ENCODE peak calls at places on chromosomes 6 and 20, in nine cellular contexts. One of them, this sample, is unnamed.

GRCh38 chr20:19921349-19921793 is 95.8 kb upstream of the NAA20 start:
- DNase-seq in AG04449: no peak
- DNase-seq in GM23338: peak
- DNase-seq in type B pancreatic cell: no peak
- DNase-seq in ascending aorta: no peak
- DNase-seq in hepatocyte: no peak
- DNase-seq in SK-N-SH: no peak
- DNase-seq in brain microvascular endothelial cell: no peak
- DNase-seq in tibial nerve: no peak
- DNase-seq in this sample: peak

GRCh38 chr6:167134448-167135328 is 11.8 kb downstream of the CCR6 start:
- DNase-seq in brain microvascular endothelial cell: no peak
- DNase-seq in tibial nerve: no peak
- DNase-seq in AG04449: no peak
- DNase-seq in GM23338: no peak
- DNase-seq in ascending aorta: no peak
- DNase-seq in hepatocyte: peak
- DNase-seq in SK-N-SH: no peak
- DNase-seq in type B pancreatic cell: no peak
- DNase-seq in this sample: no peak

GRCh38 chr20:24382775-24383174 is 86.7 kb upstream of the SYNDIG1 start:
- DNase-seq in SK-N-SH: peak
- DNase-seq in ascending aorta: no peak
- DNase-seq in AG04449: no peak
- DNase-seq in brain microvascular endothelial cell: no peak
- DNase-seq in hepatocyte: peak
- DNase-seq in GM23338: no peak
- DNase-seq in tibial nerve: no peak
- DNase-seq in type B pancreatic cell: no peak
- DNase-seq in this sample: peak

GRCh38 chr20:14992961-14993360 is 655.5 kb upstream of the FLRT3 start:
- DNase-seq in type B pancreatic cell: no peak
- DNase-seq in GM23338: no peak
- DNase-seq in brain microvascular endothelial cell: no peak
- DNase-seq in AG04449: no peak
- DNase-seq in SK-N-SH: peak
- DNase-seq in ascending aorta: no peak
- DNase-seq in tibial nerve: no peak
- DNase-seq in hepatocyte: peak
- DNase-seq in this sample: no peak

GRCh38 chr6:14283600-14284235 is 166.1 kb downstream of the CD83 start:
- DNase-seq in ascending aorta: no peak
- DNase-seq in brain microvascular endothelial cell: no peak
- DNase-seq in SK-N-SH: no peak
- DNase-seq in hepatocyte: no peak
- DNase-seq in AG04449: no peak
- DNase-seq in GM23338: peak
- DNase-seq in type B pancreatic cell: no peak
- DNase-seq in tibial nerve: no peak
- DNase-seq in this sample: peak

GRCh38 chr20:57498425-57499400 is 26.2 kb downstream of the CTCFL start:
- DNase-seq in ascending aorta: no peak
- DNase-seq in SK-N-SH: peak
- DNase-seq in GM23338: peak
- DNase-seq in AG04449: no peak
- DNase-seq in type B pancreatic cell: no peak
- DNase-seq in hepatocyte: peak
- DNase-seq in brain microvascular endothelial cell: peak
- DNase-seq in tibial nerve: no peak
- DNase-seq in this sample: peak

GRCh38 chr6:148593130-148593812 is 153.6 kb upstream of the UST start:
- DNase-seq in brain microvascular endothelial cell: peak
- DNase-seq in AG04449: no peak
- DNase-seq in hepatocyte: no peak
- DNase-seq in type B pancreatic cell: no peak
- DNase-seq in GM23338: no peak
- DNase-seq in SK-N-SH: no peak
- DNase-seq in tibial nerve: no peak
- DNase-seq in ascending aorta: no peak
- DNase-seq in this sample: no peak

GRCh38 chr6:85451586-85452306 is 1.9 kb downstream of the NT5E start:
- DNase-seq in brain microvascular endothelial cell: no peak
- DNase-seq in type B pancreatic cell: no peak
- DNase-seq in tibial nerve: no peak
- DNase-seq in hepatocyte: no peak
- DNase-seq in ascending aorta: no peak
- DNase-seq in SK-N-SH: no peak
- DNase-seq in AG04449: no peak
- DNase-seq in GM23338: no peak
- DNase-seq in this sample: no peak

GRCh38 chr20:35702051-35702823 is 3.0 kb downstream of the ROMO1 start:
- DNase-seq in SK-N-SH: no peak
- DNase-seq in tibial nerve: no peak
- DNase-seq in ascending aorta: no peak
- DNase-seq in GM23338: no peak
- DNase-seq in brain microvascular endothelial cell: no peak
- DNase-seq in type B pancreatic cell: no peak
- DNase-seq in AG04449: no peak
- DNase-seq in hepatocyte: no peak
- DNase-seq in this sample: no peak

DNA sequence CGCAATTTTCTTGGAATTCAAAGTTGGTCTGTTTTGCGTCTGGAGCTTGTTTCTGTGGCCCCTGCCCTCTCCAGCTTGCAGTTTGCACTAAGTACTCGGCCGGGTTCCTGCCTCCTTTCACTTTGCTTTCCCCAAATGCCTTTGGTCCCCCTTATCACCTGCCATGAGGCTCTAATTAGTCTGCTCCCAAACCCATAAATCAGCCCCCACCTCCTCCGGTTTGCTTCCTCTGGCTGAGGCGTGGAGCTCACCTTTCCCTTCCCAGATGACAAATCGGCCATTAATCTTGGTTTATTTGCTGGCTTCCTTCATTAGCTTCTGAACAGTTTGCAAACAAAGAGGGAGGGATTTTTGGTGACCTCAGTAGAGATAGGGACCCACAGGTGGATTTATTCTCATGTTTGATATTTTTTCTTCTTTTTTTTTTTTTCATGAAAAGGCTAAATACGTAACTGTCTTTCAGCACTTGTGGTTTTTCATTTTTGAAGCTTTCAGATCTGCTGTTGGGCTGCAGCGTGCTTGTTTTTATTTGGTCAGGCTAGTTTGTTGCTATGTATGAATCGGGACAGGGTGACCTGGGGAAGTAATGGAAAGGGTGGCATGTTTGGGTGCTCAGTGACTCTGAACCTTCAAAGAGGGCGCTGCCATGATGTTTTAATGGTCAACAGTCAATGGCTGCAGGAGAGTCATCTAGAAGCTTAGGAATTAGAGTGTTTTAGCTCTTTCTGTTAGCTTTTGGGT is 121.7 kb upstream of the JAG1 start:
- DNase-seq in hepatocyte: no peak
- DNase-seq in type B pancreatic cell: no peak
- DNase-seq in AG04449: no peak
- DNase-seq in ascending aorta: no peak
- DNase-seq in SK-N-SH: no peak
- DNase-seq in GM23338: no peak
- DNase-seq in tibial nerve: no peak
- DNase-seq in brain microvascular endothelial cell: no peak
- DNase-seq in this sample: no peak
- TF ChIP-seq CTCF in hepatocyte: no peak
- TF ChIP-seq CTCF in type B pancreatic cell: no peak
- TF ChIP-seq CTCF in AG04449: no peak
- TF ChIP-seq CTCF in ascending aorta: no peak
- TF ChIP-seq CTCF in SK-N-SH: no peak
- TF ChIP-seq CTCF in GM23338: no peak
- TF ChIP-seq CTCF in tibial nerve: no peak
- TF ChIP-seq CTCF in brain microvascular endothelial cell: no peak
- TF ChIP-seq CTCF in this sample: no peak

GRCh38 chr6:49570474-49571079 is 20.1 kb downstream of the C6orf141 start:
- DNase-seq in GM23338: no peak
- DNase-seq in brain microvascular endothelial cell: no peak
- DNase-seq in type B pancreatic cell: no peak
- DNase-seq in tibial nerve: no peak
- DNase-seq in ascending aorta: no peak
- DNase-seq in SK-N-SH: no peak
- DNase-seq in AG04449: no peak
- DNase-seq in hepatocyte: no peak
- DNase-seq in this sample: no peak
- TF ChIP-seq CTCF in GM23338: peak
- TF ChIP-seq CTCF in brain microvascular endothelial cell: no peak
- TF ChIP-seq CTCF in type B pancreatic cell: no peak
- TF ChIP-seq CTCF in tibial nerve: peak
- TF ChIP-seq CTCF in ascending aorta: no peak
- TF ChIP-seq CTCF in SK-N-SH: peak
- TF ChIP-seq CTCF in AG04449: no peak
- TF ChIP-seq CTCF in hepatocyte: peak
- TF ChIP-seq CTCF in this sample: peak

DNA sequence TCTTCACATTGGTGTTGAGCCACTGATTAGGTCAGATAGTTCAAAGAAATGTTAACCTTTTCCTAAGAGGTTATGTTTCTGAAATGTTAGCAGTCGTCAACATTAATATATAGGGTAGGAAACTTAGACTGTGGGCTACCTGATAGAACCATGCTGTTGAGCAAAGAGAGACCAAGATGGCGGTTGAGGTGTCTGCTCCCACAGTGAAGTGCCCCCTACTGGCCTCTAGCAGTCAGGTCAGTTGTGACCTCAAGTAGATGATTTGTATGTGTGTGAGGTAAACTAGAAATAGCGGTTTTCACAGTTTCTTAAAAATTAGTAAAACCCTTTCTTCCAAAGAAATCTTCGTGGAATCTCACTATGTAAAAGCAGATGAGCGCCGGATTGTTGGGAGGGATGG is 40.3 kb downstream of the MTHFD1L start:
- DNase-seq in ascending aorta: no peak
- DNase-seq in GM23338: peak
- DNase-seq in tibial nerve: no peak
- DNase-seq in hepatocyte: no peak
- DNase-seq in type B pancreatic cell: no peak
- DNase-seq in AG04449: no peak
- DNase-seq in brain microvascular endothelial cell: no peak
- DNase-seq in SK-N-SH: no peak
- DNase-seq in this sample: no peak
- TF ChIP-seq CTCF in ascending aorta: peak
- TF ChIP-seq CTCF in GM23338: peak
- TF ChIP-seq CTCF in tibial nerve: no peak
- TF ChIP-seq CTCF in hepatocyte: peak
- TF ChIP-seq CTCF in type B pancreatic cell: peak
- TF ChIP-seq CTCF in AG04449: no peak
- TF ChIP-seq CTCF in brain microvascular endothelial cell: peak
- TF ChIP-seq CTCF in SK-N-SH: peak
- TF ChIP-seq CTCF in this sample: peak

DNA sequence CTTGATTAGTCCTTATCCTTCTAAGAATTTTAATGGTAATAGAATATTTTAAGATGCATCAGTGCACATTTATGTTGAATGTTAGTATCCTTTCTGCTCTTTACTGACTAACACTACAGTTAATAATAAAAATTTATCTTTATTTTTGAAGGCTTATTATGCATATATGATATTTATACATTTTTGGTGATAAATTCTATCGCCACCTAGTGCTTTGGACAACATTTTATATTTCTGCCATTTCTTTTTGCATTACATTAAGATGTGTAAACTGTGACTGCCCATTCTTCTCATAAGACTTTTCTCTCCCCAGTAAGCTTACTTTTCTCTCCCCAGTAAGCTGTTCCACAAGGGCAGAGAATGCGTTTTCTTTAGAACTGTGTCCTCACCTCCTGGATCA is 252.3 kb downstream of the GRIK2 start:
- DNase-seq in ascending aorta: no peak
- DNase-seq in GM23338: no peak
- DNase-seq in brain microvascular endothelial cell: no peak
- DNase-seq in type B pancreatic cell: no peak
- DNase-seq in SK-N-SH: no peak
- DNase-seq in AG04449: no peak
- DNase-seq in tibial nerve: no peak
- DNase-seq in hepatocyte: no peak
- DNase-seq in this sample: no peak
- TF ChIP-seq CTCF in ascending aorta: no peak
- TF ChIP-seq CTCF in GM23338: no peak
- TF ChIP-seq CTCF in brain microvascular endothelial cell: no peak
- TF ChIP-seq CTCF in type B pancreatic cell: no peak
- TF ChIP-seq CTCF in SK-N-SH: no peak
- TF ChIP-seq CTCF in AG04449: no peak
- TF ChIP-seq CTCF in tibial nerve: no peak
- TF ChIP-seq CTCF in hepatocyte: peak
- TF ChIP-seq CTCF in this sample: no peak

This sample was measured in H9.